ENCODE peak calls at places on chromosomes 7 and 10, in eight cellular contexts. One of them, this sample, is unnamed.

GRCh38 chr10:75696536-75696935 is 265.1 kb downstream of the LRMDA start:
- ATAC-seq in GM23338: no peak
- ATAC-seq in Panc1: no peak
- ATAC-seq in left ventricle myocardium superior: no peak
- ATAC-seq in heart left ventricle: no peak
- ATAC-seq in activated B cell treated with CpG ODN at 0.5 μM for 24 hours: no peak
- ATAC-seq in left lung: no peak
- ATAC-seq in left cardiac atrium: no peak
- ATAC-seq in this sample: no peak

GRCh38 chr10:58846856-58847255 is 329.6 kb upstream of the PHYHIPL start:
- ATAC-seq in heart left ventricle: no peak
- ATAC-seq in Panc1: no peak
- ATAC-seq in left lung: no peak
- ATAC-seq in activated B cell treated with CpG ODN at 0.5 μM for 24 hours: no peak
- ATAC-seq in GM23338: no peak
- ATAC-seq in left ventricle myocardium superior: no peak
- ATAC-seq in left cardiac atrium: no peak
- ATAC-seq in this sample: no peak

GRCh38 chr7:117612637-117613036 is 132.8 kb downstream of the CFTR start:
- ATAC-seq in left lung: no peak
- ATAC-seq in left ventricle myocardium superior: no peak
- ATAC-seq in left cardiac atrium: no peak
- ATAC-seq in heart left ventricle: no peak
- ATAC-seq in activated B cell treated with CpG ODN at 0.5 μM for 24 hours: no peak
- ATAC-seq in Panc1: no peak
- ATAC-seq in GM23338: no peak
- ATAC-seq in this sample: no peak

GRCh38 chr10:87816842-87817178 is 1.2 kb downstream of the ATAD1 start:
- ATAC-seq in left cardiac atrium: no peak
- ATAC-seq in heart left ventricle: no peak
- ATAC-seq in GM23338: no peak
- ATAC-seq in Panc1: no peak
- ATAC-seq in activated B cell treated with CpG ODN at 0.5 μM for 24 hours: no peak
- ATAC-seq in left ventricle myocardium superior: no peak
- ATAC-seq in left lung: no peak
- ATAC-seq in this sample: no peak

GRCh38 chr10:105185101-105185500 is 544.0 kb downstream of the SORCS3 start:
- ATAC-seq in Panc1: no peak
- ATAC-seq in left ventricle myocardium superior: no peak
- ATAC-seq in GM23338: no peak
- ATAC-seq in left cardiac atrium: no peak
- ATAC-seq in activated B cell treated with CpG ODN at 0.5 μM for 24 hours: no peak
- ATAC-seq in left lung: no peak
- ATAC-seq in heart left ventricle: no peak
- ATAC-seq in this sample: no peak

GRCh38 chr10:70613941-70614340 is 11.4 kb upstream of the PRF1 start:
- ATAC-seq in activated B cell treated with CpG ODN at 0.5 μM for 24 hours: no peak
- ATAC-seq in Panc1: no peak
- ATAC-seq in left lung: no peak
- ATAC-seq in GM23338: no peak
- ATAC-seq in heart left ventricle: no peak
- ATAC-seq in left cardiac atrium: no peak
- ATAC-seq in left ventricle myocardium superior: no peak
- ATAC-seq in this sample: no peak

GRCh38 chr7:132428247-132428919 is 147.9 kb downstream of the PLXNA4 start:
- ATAC-seq in GM23338: no peak
- ATAC-seq in Panc1: no peak
- ATAC-seq in heart left ventricle: no peak
- ATAC-seq in left ventricle myocardium superior: no peak
- ATAC-seq in left cardiac atrium: no peak
- ATAC-seq in left lung: no peak
- ATAC-seq in activated B cell treated with CpG ODN at 0.5 μM for 24 hours: no peak
- ATAC-seq in this sample: no peak

GRCh38 chr7:66643395-66643794 is 14.7 kb downstream of the KCTD7 start:
- ATAC-seq in heart left ventricle: no peak
- ATAC-seq in left lung: no peak
- ATAC-seq in activated B cell treated with CpG ODN at 0.5 μM for 24 hours: no peak
- ATAC-seq in left cardiac atrium: no peak
- ATAC-seq in Panc1: no peak
- ATAC-seq in GM23338: no peak
- ATAC-seq in left ventricle myocardium superior: no peak
- ATAC-seq in this sample: no peak

GRCh38 chr7:95478139-95479037 is 7.4 kb upstream of the ASB4 start:
- ATAC-seq in GM23338: peak; percentile 87
- ATAC-seq in Panc1: peak; percentile 71
- ATAC-seq in left cardiac atrium: peak; percentile 68
- ATAC-seq in activated B cell treated with CpG ODN at 0.5 μM for 24 hours: no peak
- ATAC-seq in heart left ventricle: no peak
- ATAC-seq in left lung: peak; percentile 86
- ATAC-seq in left ventricle myocardium superior: peak; percentile 59
- ATAC-seq in this sample: no peak

This sample was measured in gastroesophageal sphincter.